ENCODE peak calls at places on chromosomes 13 and 19, in eight cellular contexts. L is pulmonary artery endothelial cell; W is SK-N-SH; M is hepatocyte; D is RPMI7951; E is fibroblast of the conjunctiva; I is activated CD8-positive, alpha-beta memory T cell treated with anti-CD3 and anti-CD28 coated beads for 48 hours; V is stimulated activated CD4-positive, alpha-beta T cell treated with anti-CD3 and anti-CD28 coated beads, Interleukin-1b, Interleukin-23, amount 100 ng/mL, for 1 hour. R is an unnamed sample.

GRCh38 chr19:11675569-11675968 is 63.2 kb downstream of the ZNF823 start:
- DNase-seq in L (no peak), W (no peak), M (no peak), D (no peak), E (no peak), I (no peak), V (no peak), R (no peak)

GRCh38 chr13:77779461-77780272 is 82.2 kb downstream of the SLAIN1 start:
- DNase-seq in L (peak), W (peak), M (peak), D (peak), E (peak), I (no peak), V (no peak), R (peak)

GRCh38 chr19:15869109-15869555 is 28.7 kb downstream of the CYP4F2 start:
- DNase-seq in L (peak), W (peak), M (no peak), D (peak), E (no peak), I (no peak), V (peak), R (peak)

GRCh38 chr13:110471833-110472162 is 89.7 kb downstream of the RAB20 start:
- DNase-seq in L (no peak), W (no peak), M (no peak), D (peak), E (no peak), I (no peak), V (no peak), R (no peak)

GRCh38 chr19:6668696-6669095 is 1.3 kb downstream of the TNFSF14 start:
- DNase-seq in L (no peak), W (no peak), M (no peak), D (peak), E (no peak), I (no peak), V (no peak), R (no peak)

GRCh38 chr19:18408053-18408476 is 10.6 kb upstream of the LRRC25 start:
- DNase-seq in L (no peak), W (peak), M (no peak), D (no peak), E (no peak), I (no peak), V (no peak), R (no peak)

GRCh38 chr19:964116-964520 is 20.0 kb upstream of the WDR18 start:
- DNase-seq in L (no peak), W (no peak), M (no peak), D (no peak), E (no peak), I (no peak), V (no peak), R (no peak)

GRCh38 chr19:7397687-7398086 is 49.0 kb downstream of the ARHGEF18 start:
- DNase-seq in L (no peak), W (no peak), M (no peak), D (peak), E (peak), I (no peak), V (no peak), R (no peak)

GRCh38 chr13:111095031-111095840 is 19.9 kb upstream of the ARHGEF7 start:
- DNase-seq in L (no peak), W (no peak), M (no peak), D (no peak), E (no peak), I (no peak), V (no peak), R (peak)

GRCh38 chr19:11482384-11483050 is 1.7 kb upstream of the ELAVL3 start:
- DNase-seq in L (peak), W (peak), M (peak), D (peak), E (peak), I (peak), V (peak), R (peak)